ENCODE peak calls at places on chromosomes 1 and 21, in seven cellular contexts. O is H1, S is K562, K is GM12878, Q is HCT116, D is HepG2, A is SK-N-SH. P is an unnamed sample.

GRCh38 chr1:183243190-183244065 is 57.4 kb downstream of the LAMC2 start:
- DNase-seq in D (no peak), Q (no peak), A (no peak), K (no peak), S (no peak), O (no peak), P (no peak)

GRCh38 chr1:226135709-226136108 is 50.8 kb downstream of the ACBD3 start:
- DNase-seq in O (peak; percentile 64), S (no peak), K (no peak), Q (no peak), A (peak; percentile 22), D (no peak), P (no peak)

GRCh38 chr21:42997053-42997452 is 22.7 kb downstream of the PKNOX1 start:
- DNase-seq in Q (no peak), O (no peak), A (no peak), D (no peak), S (no peak), K (no peak), P (no peak)

GRCh38 chr1:62687421-62687902 is 724 bp downstream of the DOCK7 start:
- DNase-seq in O (peak; percentile 67), S (peak; percentile 45), Q (no peak), D (peak; percentile 65), K (no peak), A (peak; percentile 78), P (peak; percentile 52)

GRCh38 chr1:31051611-31052010 is 13.9 kb downstream of the PUM1 start:
- DNase-seq in A (no peak), K (no peak), Q (no peak), S (no peak), D (no peak), O (no peak), P (no peak)

GRCh38 chr1:103783944-103784377 is 34.3 kb downstream of the AMY1C start:
- DNase-seq in D (no peak), S (no peak), A (no peak), O (no peak), K (peak; percentile 13), Q (no peak), P (no peak)

GRCh38 chr1:117928881-117929339 is 511 bp downstream of the GDAP2 start:
- DNase-seq in O (peak; percentile 57), D (peak; percentile 69), S (peak; percentile 76), A (peak; percentile 64), K (no peak), Q (peak; percentile 39), P (peak; percentile 3)

GRCh38 chr21:28952686-28953085 is 40.0 kb downstream of the LTN1 start:
- DNase-seq in O (no peak), A (no peak), S (no peak), D (no peak), K (no peak), Q (no peak), P (no peak)

GRCh38 chr1:156927215-156928042 is 7.0 kb downstream of the LRRC71 start:
- DNase-seq in A (peak; percentile 91), Q (peak; percentile 66), D (peak; percentile 48), O (peak; percentile 90), K (no peak), S (peak; percentile 74), P (peak; percentile 87)

GRCh38 chr1:77394166-77394565 is 112.3 kb downstream of the AK5 start:
- DNase-seq in D (no peak), Q (no peak), K (no peak), A (no peak), S (no peak), O (no peak), P (no peak)

GRCh38 chr1:51543877-51544276 is 24.8 kb upstream of the EPS15 start:
- DNase-seq in K (no peak), Q (no peak), O (no peak), A (no peak), S (no peak), D (no peak), P (no peak)

GRCh38 chr1:32345289-32345827 is 9.3 kb upstream of the MARCKSL1 start:
- DNase-seq in D (peak; percentile 75), O (no peak), A (no peak), S (peak; percentile 80), Q (no peak), K (no peak), P (no peak)

GRCh38 chr1:26610781-26611180 is 81.2 kb downstream of the RPS6KA1 start:
- DNase-seq in O (no peak), Q (no peak), D (no peak), A (no peak), S (no peak), K (no peak), P (no peak)

GRCh38 chr1:242546849-242547724 is 22.6 kb upstream of the PLD5 start:
- DNase-seq in D (no peak), A (no peak), K (no peak), Q (no peak), S (no peak), O (no peak), P (no peak)

GRCh38 chr21:44994016-44994365 is 54.2 kb downstream of the SLX9 start:
- DNase-seq in S (no peak), D (no peak), A (no peak), Q (no peak), K (no peak), O (no peak), P (no peak)

GRCh38 chr1:230145505-230145899 is 78.5 kb downstream of the GALNT2 start:
- DNase-seq in D (no peak), Q (no peak), S (no peak), O (no peak), K (no peak), A (peak; percentile 58), P (no peak)

GRCh38 chr1:204113900-204114299 is 37.9 kb downstream of the ETNK2 start:
- DNase-seq in K (no peak), Q (no peak), D (no peak), A (no peak), O (no peak), S (no peak), P (no peak)

GRCh38 chr1:2595261-2595811 is 8.8 kb downstream of the PRXL2B start:
- DNase-seq in A (peak; percentile 28), D (no peak), K (no peak), S (no peak), O (no peak), Q (no peak), P (no peak)

GRCh38 chr1:169186106-169186505 is 79.6 kb downstream of the ATP1B1 start:
- DNase-seq in D (no peak), O (no peak), A (no peak), K (no peak), Q (no peak), S (no peak), P (no peak)

GRCh38 chr1:228902781-228903572 is 167.7 kb downstream of the RHOU start:
- DNase-seq in S (no peak), D (peak; percentile 91), O (peak; percentile 22), K (no peak), Q (peak; percentile 52), A (peak; percentile 70), P (peak; percentile 21)

GRCh38 chr1:205928256-205928655 is 15.0 kb downstream of the SLC26A9 start:
- DNase-seq in K (no peak), S (no peak), D (no peak), O (no peak), A (no peak), Q (no peak), P (no peak)

GRCh38 chr1:168966217-168966616 is 140.3 kb upstream of the ATP1B1 start:
- DNase-seq in O (no peak), S (no peak), Q (peak; percentile 6), A (no peak), D (no peak), K (no peak), P (no peak)

GRCh38 chr1:209873067-209873810 is 45.5 kb downstream of the UTP25 start:
- DNase-seq in K (no peak), A (no peak), O (no peak), D (no peak), Q (no peak), S (no peak), P (no peak)

GRCh38 chr21:32137266-32137665 is 141.6 kb downstream of the MIS18A start:
- DNase-seq in K (peak; percentile 5), A (no peak), O (peak; percentile 1), S (no peak), D (no peak), Q (no peak), P (peak; percentile 20)

GRCh38 chr1:228206582-228207351 is 1.1 kb upstream of the OBSCN start:
- DNase-seq in A (no peak), Q (no peak), S (no peak), D (no peak), K (no peak), O (no peak), P (no peak)

GRCh38 chr1:214558002-214558770 is 6.8 kb upstream of the PTPN14 start:
- DNase-seq in A (no peak), Q (no peak), O (no peak), S (no peak), D (no peak), K (no peak), P (no peak)
- TF ChIP-seq JUND in A (peak; percentile 67), Q (no peak), O (no peak), S (no peak), D (no peak), K (no peak), P (no peak)

DNA sequence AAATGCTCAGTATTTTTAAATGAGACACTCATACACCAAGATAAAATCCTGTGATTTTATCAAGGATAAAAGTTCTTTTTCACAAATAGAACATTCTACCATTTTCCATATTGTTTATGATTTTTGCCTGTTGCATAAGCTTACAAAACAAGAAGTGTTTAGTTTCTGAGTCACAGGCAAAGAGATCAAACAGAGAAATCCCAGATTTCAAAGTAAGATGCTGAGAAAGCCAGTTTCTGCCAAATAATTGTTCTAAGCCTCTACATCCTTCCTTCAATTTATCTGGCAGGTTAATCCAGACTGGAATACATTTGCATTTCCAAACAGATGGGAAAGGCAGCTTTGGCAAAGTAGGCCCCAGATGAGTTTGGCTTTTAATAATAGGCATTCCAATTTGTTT is 2.5 kb downstream of the SLC1A7 start:
- DNase-seq in S (no peak), O (no peak), D (no peak), K (no peak), A (no peak), Q (no peak), P (no peak)
- TF ChIP-seq JUND in S (no peak), O (no peak), D (no peak), K (no peak), A (no peak), Q (no peak), P (no peak)

GRCh38 chr1:21294266-21295058 is 4.2 kb upstream of the ECE1 start:
- DNase-seq in K (peak; percentile 98), O (no peak), Q (peak; percentile 47), S (no peak), D (no peak), A (no peak), P (no peak)
- TF ChIP-seq JUND in K (peak; percentile 64), O (no peak), Q (no peak), S (no peak), D (no peak), A (no peak), P (no peak)

DNA sequence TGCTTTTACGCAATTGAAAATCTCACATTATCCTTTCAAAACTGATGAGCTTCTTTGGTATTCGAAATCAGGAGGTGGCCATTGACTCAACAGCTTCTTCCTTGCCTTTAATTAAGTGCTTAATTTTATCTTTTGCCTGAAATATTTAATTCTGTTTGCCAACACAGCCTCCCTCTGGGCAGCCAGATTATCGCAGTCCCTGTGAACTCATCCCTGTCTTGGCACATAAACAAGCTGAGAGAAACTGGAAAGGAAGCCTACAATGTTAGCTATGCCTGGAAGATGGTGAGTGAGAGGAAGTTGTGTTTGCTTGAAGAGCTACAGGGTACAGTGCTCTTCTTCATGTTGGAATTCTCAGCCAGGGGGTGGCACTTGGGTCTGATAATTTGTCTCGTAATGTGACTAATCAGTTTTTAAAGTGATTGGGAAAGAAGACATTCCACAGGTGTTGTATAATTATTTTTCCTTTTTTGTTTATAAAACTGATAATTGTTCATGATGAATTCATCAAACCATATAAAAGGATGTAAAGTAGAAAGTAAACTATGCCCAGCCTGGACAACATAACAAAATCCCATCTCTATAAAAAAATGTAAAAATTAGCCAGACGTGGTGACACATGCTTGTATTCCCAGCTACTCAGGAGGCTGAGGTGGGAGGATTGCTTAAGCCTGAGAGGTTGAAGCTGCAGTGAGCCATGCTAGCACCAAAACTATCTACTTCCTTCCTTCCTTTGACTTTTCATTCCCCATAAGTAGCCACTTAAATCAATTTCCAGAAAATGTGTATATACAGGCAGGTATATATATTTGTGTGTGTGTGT is 90.1 kb upstream of the RAVER2 start:
- DNase-seq in S (no peak), A (no peak), O (no peak), D (no peak), Q (no peak), K (no peak), P (no peak)
- TF ChIP-seq JUND in S (no peak), A (no peak), O (no peak), D (no peak), Q (no peak), K (no peak), P (no peak)

P was measured in T47D.